ENCODE peak calls at places on chromosomes 16 and 17, in eight cellular contexts. O is stimulated activated CD8-positive, alpha-beta memory T cell treated with anti-CD3 and anti-CD28 coated beads, Interleukin-12 subunit alpha, Interleukin-12 subunit beta, amount 100 ng/mL, for 1 hour; X is HEK293T; C is stimulated activated CD4-positive, alpha-beta T cell treated with anti-CD3 and anti-CD28 coated beads, Interleukin-1b, Interleukin-23, amount 100 ng/mL, for 24 hours; J is SHP77; U is LHCN-M2; R is H4; F is activated T-cell treated with anti-CD3 and anti-CD28 coated beads, Interleukin-2, amount 50 U/mL, for 72 hours. N is an unnamed sample.

GRCh38 chr16:4594433-4595410 is 20.0 kb downstream of the UBALD1 start:
- DNase-seq in F (no peak), O (no peak), X (no peak), U (no peak), J (no peak), R (no peak), C (no peak), N (no peak)

GRCh38 chr16:87582221-87582965 is 19.9 kb upstream of the JPH3 start:
- DNase-seq in X (peak; percentile 26), J (no peak), R (peak; percentile 71), F (no peak), C (no peak), U (peak; percentile 78), O (no peak), N (peak; percentile 79)

GRCh38 chr16:74680681-74681080 is 14.0 kb upstream of the RFWD3 start:
- DNase-seq in O (no peak), J (no peak), U (no peak), F (no peak), C (no peak), R (no peak), X (no peak), N (no peak)

GRCh38 chr16:20865420-20866126 is 34.6 kb downstream of the DCUN1D3 start:
- DNase-seq in U (peak; percentile 78), J (no peak), O (no peak), R (no peak), X (no peak), C (no peak), F (no peak), N (no peak)

GRCh38 chr16:55539049-55539448 is 27.4 kb upstream of the CAPNS2 start:
- DNase-seq in C (no peak), X (no peak), F (no peak), R (no peak), O (no peak), U (no peak), J (no peak), N (no peak)

GRCh38 chr16:49832177-49832576 is 23.7 kb downstream of the ZNF423 start:
- DNase-seq in U (no peak), J (no peak), F (no peak), R (no peak), C (no peak), X (no peak), O (no peak), N (no peak)

GRCh38 chr16:57416084-57416483 is 11.5 kb downstream of the CCL17 start:
- DNase-seq in R (no peak), O (no peak), X (no peak), J (no peak), F (no peak), U (no peak), C (no peak), N (no peak)

GRCh38 chr17:67052720-67053437 is 8.5 kb downstream of the CACNG1 start:
- DNase-seq in F (no peak), O (no peak), R (no peak), C (no peak), J (no peak), X (no peak), U (no peak), N (no peak)

GRCh38 chr16:72198021-72198420 is 26.1 kb upstream of the PMFBP1 start:
- DNase-seq in F (no peak), R (peak; percentile 10), C (no peak), J (no peak), X (no peak), O (no peak), U (peak; percentile 78), N (peak; percentile 6)

GRCh38 chr17:78197147-78197830 is 10.1 kb downstream of the AFMID start:
- DNase-seq in O (no peak), X (no peak), R (no peak), J (no peak), F (no peak), U (no peak), C (no peak), N (peak; percentile 19)

GRCh38 chr16:11401161-11402050 is 56.1 kb downstream of the RMI2 start:
- DNase-seq in U (no peak), X (no peak), O (no peak), F (no peak), J (peak; percentile 36), C (no peak), R (no peak), N (peak; percentile 5)

GRCh38 chr16:70653406-70653805 is 7.0 kb downstream of the IL34 start:
- DNase-seq in C (no peak), X (no peak), R (no peak), J (no peak), O (no peak), U (no peak), F (no peak), N (no peak)

GRCh38 chr16:1543085-1543896 is 9.8 kb downstream of the TMEM204 start:
- DNase-seq in X (peak; percentile 56), O (no peak), U (no peak), J (no peak), F (peak; percentile 71), R (peak; percentile 75), C (peak; percentile 49), N (no peak)

GRCh38 chr17:29197516-29198272 is 17.5 kb upstream of the MYO18A start:
- DNase-seq in J (no peak), R (no peak), U (no peak), O (no peak), F (no peak), X (no peak), C (no peak), N (no peak)

GRCh38 chr16:86768999-86769398 is 190.7 kb downstream of the FOXL1 start:
- DNase-seq in F (no peak), J (no peak), U (peak; percentile 29), O (no peak), R (no peak), C (no peak), X (no peak), N (no peak)

GRCh38 chr17:48153711-48154642 is 46.4 kb downstream of the SNX11 start:
- DNase-seq in C (no peak), X (peak; percentile 63), F (no peak), U (peak; percentile 54), J (peak; percentile 51), O (no peak), R (peak; percentile 66), N (no peak)

GRCh38 chr17:73973881-73974409 is 229.5 kb upstream of the RPL38 start:
- DNase-seq in X (no peak), U (no peak), R (no peak), C (no peak), F (no peak), J (no peak), O (no peak), N (no peak)

GRCh38 chr17:21173543-21173942 is 40.4 kb downstream of the TMEM11 start:
- DNase-seq in U (no peak), X (no peak), J (no peak), C (no peak), R (no peak), F (no peak), O (no peak), N (no peak)

GRCh38 chr17:51258756-51259573 is 884 bp downstream of the MBTD1 start:
- DNase-seq in R (no peak), O (no peak), J (no peak), U (no peak), C (peak; percentile 7), F (no peak), X (peak; percentile 36), N (no peak)

GRCh38 chr17:28524476-28525415 is 18.6 kb downstream of the FOXN1 start:
- DNase-seq in J (no peak), C (no peak), F (no peak), O (no peak), R (peak; percentile 62), X (no peak), U (no peak), N (no peak)

GRCh38 chr17:76726231-76726765 is at the start of gene JMJD6:
- DNase-seq in J (peak; percentile 98), R (peak; percentile 96), U (peak; percentile 96), X (peak; percentile 89), C (peak; percentile 91), F (no peak), O (no peak), N (peak; percentile 97)

GRCh38 chr16:6081320-6081976 is 983.9 kb upstream of the EEF2KMT start:
- DNase-seq in X (peak; percentile 46), F (peak; percentile 4), J (peak; percentile 1), C (no peak), O (no peak), R (peak; percentile 5), U (no peak), N (peak; percentile 25)

GRCh38 chr16:86789621-86790051 is 211.3 kb downstream of the FOXL1 start:
- DNase-seq in R (no peak), J (no peak), F (no peak), X (no peak), C (no peak), U (peak; percentile 11), O (no peak), N (no peak)

GRCh38 chr17:57305329-57305728 is 49.0 kb downstream of the MSI2 start:
- DNase-seq in R (no peak), X (no peak), O (no peak), J (no peak), U (no peak), F (no peak), C (no peak), N (no peak)

GRCh38 chr16:20308801-20309590 is 18.3 kb downstream of the GP2 start:
- DNase-seq in C (no peak), R (no peak), X (no peak), F (no peak), O (no peak), U (no peak), J (no peak), N (no peak)

N was measured in C1 segment of cervical spinal cord.